ENCODE peak calls at places on chromosome 19, in five cellular contexts. M, K, P, G and F are unnamed samples.

GRCh38 chr19:17326595-17326966 is 8.1 kb downstream of the ANO8 start:
- DNase-seq in P (no peak), M (no peak), G (no peak), K (no peak), F (no peak)

GRCh38 chr19:6801397-6802086 is 29.0 kb downstream of the VAV1 start:
- DNase-seq in P (peak), M (peak), G (no peak), K (peak), F (no peak)

GRCh38 chr19:45913874-45914830 is at the start of gene NANOS2:
- DNase-seq in P (no peak), M (no peak), K (no peak), G (no peak), F (no peak)

GRCh38 chr19:29111581-29111980 is 101.4 kb downstream of the UQCRFS1 start:
- DNase-seq in K (no peak), M (no peak), G (no peak), P (no peak), F (no peak)

GRCh38 chr19:15680923-15681322 is 8.0 kb downstream of the CYP4F12 start:
- DNase-seq in P (no peak), G (no peak), K (no peak), M (no peak), F (no peak)

GRCh38 chr19:17244618-17245534 is 843 bp downstream of the NR2F6 start:
- DNase-seq in M (no peak), P (no peak), K (peak), G (no peak), F (no peak)

GRCh38 chr19:10095948-10096614 is 6.4 kb downstream of the ANGPTL6 start:
- DNase-seq in K (peak), P (peak), G (peak), M (peak), F (peak)

GRCh38 chr19:14554382-14554812 is 17.5 kb downstream of the NDUFB7 start:
- DNase-seq in G (no peak), P (no peak), K (peak), M (no peak), F (peak)

GRCh38 chr19:794989-795658 is 2.1 kb upstream of the PTBP1 start:
- DNase-seq in K (no peak), G (no peak), M (no peak), P (no peak), F (no peak)

GRCh38 chr19:40246292-40247073 is 20.0 kb upstream of the CCNP start:
- DNase-seq in G (no peak), M (no peak), P (no peak), K (no peak), F (no peak)

GRCh38 chr19:49326165-49326704 is 1.2 kb upstream of the SLC6A16 start:
- DNase-seq in K (no peak), M (no peak), G (no peak), P (no peak), F (no peak)

GRCh38 chr19:41920878-41921277 is 7.4 kb downstream of the ERFL start:
- DNase-seq in P (no peak), M (no peak), K (no peak), G (no peak), F (no peak)

GRCh38 chr19:9435279-9436268 is at the start of gene ZNF266:
- DNase-seq in P (peak), M (peak), G (peak), K (peak), F (peak)

GRCh38 chr19:6087074-6087506 is 23.2 kb downstream of the RFX2 start:
- DNase-seq in M (no peak), K (peak), G (peak), P (no peak), F (no peak)

GRCh38 chr19:50517704-50518075 is 4.0 kb upstream of the ASPDH start:
- DNase-seq in G (no peak), M (no peak), P (no peak), K (no peak), F (no peak)

GRCh38 chr19:2081873-2082810 is 14.0 kb downstream of the MOB3A start:
- DNase-seq in K (no peak), M (no peak), P (no peak), G (no peak), F (no peak)

GRCh38 chr19:1245884-1246816 is 2.2 kb upstream of the MIDN start:
- DNase-seq in G (peak), K (peak), P (no peak), M (no peak), F (no peak)

GRCh38 chr19:6613711-6614110 is 22.8 kb upstream of the CD70 start:
- DNase-seq in M (no peak), G (peak), K (no peak), P (no peak), F (no peak)

GRCh38 chr19:29002336-29002735 is 210.6 kb downstream of the UQCRFS1 start:
- DNase-seq in P (no peak), G (no peak), M (no peak), K (no peak), F (no peak)

GRCh38 chr19:48452255-48452654 is 3.1 kb upstream of the KCNJ14 start:
- DNase-seq in M (no peak), G (no peak), K (no peak), P (no peak), F (no peak)

GRCh38 chr19:17125728-17126677 is 50.4 kb downstream of the MYO9B start:
- DNase-seq in G (no peak), P (peak), K (no peak), M (peak), F (peak)

GRCh38 chr19:2461751-2462634 is 5.2 kb upstream of the LMNB2 start:
- DNase-seq in M (no peak), G (no peak), K (peak), P (peak), F (no peak)

GRCh38 chr19:21611659-21612402 is 106.4 kb downstream of the ZNF429 start:
- DNase-seq in P (no peak), K (no peak), G (no peak), M (no peak), F (no peak)